ENCODE peak calls at places on chromosome 2, in nine cellular contexts. P is stimulated activated CD8-positive, alpha-beta memory T cell treated with anti-CD3 and anti-CD28 coated beads, Interleukin-2, amount 100 ng/mL, for 1 hour; X is astrocyte; Z is prostate gland; E is naive B cell; K is MV-4-11; Q is HAP-1; A is left ventricle myocardium inferior; T is GM20000. F is an unnamed sample.

GRCh38 chr2:239769574-239770145 is 255.5 kb downstream of the NDUFA10 start:
- DNase-seq in P (no peak), X (no peak), Z (peak), E (no peak), K (no peak), Q (no peak), A (no peak), T (no peak), F (no peak)

GRCh38 chr2:20352230-20353216 is 1.9 kb upstream of the PUM2 start:
- DNase-seq in P (no peak), X (no peak), Z (no peak), E (no peak), K (no peak), Q (no peak), A (no peak), T (no peak), F (no peak)

GRCh38 chr2:230930928-230931555 is 6.0 kb upstream of the GPR55 start:
- DNase-seq in P (no peak), X (no peak), Z (no peak), E (no peak), K (no peak), Q (no peak), A (no peak), T (no peak), F (no peak)

GRCh38 chr2:11667194-11667593 is 2.8 kb downstream of the NTSR2 start:
- DNase-seq in P (no peak), X (no peak), Z (no peak), E (no peak), K (no peak), Q (no peak), A (no peak), T (no peak), F (no peak)

GRCh38 chr2:19861771-19862170 is 40.0 kb downstream of the TTC32 start:
- DNase-seq in P (no peak), X (peak), Z (no peak), E (no peak), K (no peak), Q (no peak), A (no peak), T (no peak), F (no peak)

GRCh38 chr2:156430978-156431358 is 5.2 kb upstream of the GPD2 start:
- DNase-seq in P (no peak), X (peak), Z (no peak), E (no peak), K (peak), Q (no peak), A (no peak), T (peak), F (no peak)

GRCh38 chr2:191703079-191703725 is 25.3 kb downstream of the NABP1 start:
- DNase-seq in P (no peak), X (no peak), Z (no peak), E (no peak), K (no peak), Q (no peak), A (no peak), T (no peak), F (no peak)

GRCh38 chr2:29632018-29632417 is 289.4 kb downstream of the ALK start:
- DNase-seq in P (no peak), X (peak), Z (no peak), E (no peak), K (no peak), Q (no peak), A (no peak), T (no peak), F (no peak)

F was measured in left cardiac atrium.